ENCODE peak calls at places on chromosomes 2 and 18, in eight cellular contexts. One of them, this sample, is unnamed.

GRCh38 chr2:172098650-172099471 is 3.8 kb downstream of the DLX2 start:
- DNase-seq in SK-N-SH: peak
- DNase-seq in HCT116: no peak
- DNase-seq in GM12878: no peak
- DNase-seq in endothelial cell of umbilical vein: peak
- DNase-seq in K562: peak
- DNase-seq in H1: peak
- DNase-seq in HepG2: peak
- DNase-seq in this sample: no peak

GRCh38 chr18:57084331-57085298 is 62.3 kb upstream of the BOD1L2 start:
- DNase-seq in endothelial cell of umbilical vein: no peak
- DNase-seq in K562: no peak
- DNase-seq in H1: no peak
- DNase-seq in GM12878: peak
- DNase-seq in SK-N-SH: no peak
- DNase-seq in HepG2: no peak
- DNase-seq in HCT116: no peak
- DNase-seq in this sample: no peak

GRCh38 chr2:233384811-233385488 is 30.7 kb downstream of the DGKD start:
- DNase-seq in endothelial cell of umbilical vein: no peak
- DNase-seq in HepG2: no peak
- DNase-seq in SK-N-SH: no peak
- DNase-seq in K562: no peak
- DNase-seq in HCT116: no peak
- DNase-seq in H1: no peak
- DNase-seq in GM12878: no peak
- DNase-seq in this sample: no peak

GRCh38 chr2:47226124-47227040 is 71.3 kb upstream of the STPG4 start:
- DNase-seq in SK-N-SH: no peak
- DNase-seq in HepG2: peak
- DNase-seq in H1: no peak
- DNase-seq in GM12878: no peak
- DNase-seq in K562: peak
- DNase-seq in HCT116: no peak
- DNase-seq in endothelial cell of umbilical vein: no peak
- DNase-seq in this sample: no peak

GRCh38 chr18:62863629-62864028 is 148.3 kb downstream of the PHLPP1 start:
- DNase-seq in H1: no peak
- DNase-seq in SK-N-SH: no peak
- DNase-seq in HCT116: peak
- DNase-seq in GM12878: no peak
- DNase-seq in K562: peak
- DNase-seq in endothelial cell of umbilical vein: peak
- DNase-seq in HepG2: no peak
- DNase-seq in this sample: no peak

GRCh38 chr18:67463829-67464228 is 52.7 kb downstream of the DSEL start:
- DNase-seq in GM12878: no peak
- DNase-seq in HCT116: no peak
- DNase-seq in HepG2: no peak
- DNase-seq in SK-N-SH: no peak
- DNase-seq in H1: peak
- DNase-seq in K562: no peak
- DNase-seq in endothelial cell of umbilical vein: peak
- DNase-seq in this sample: no peak

GRCh38 chr2:210360412-210360811 is 45.4 kb upstream of the MYL1 start:
- DNase-seq in K562: no peak
- DNase-seq in HCT116: no peak
- DNase-seq in GM12878: no peak
- DNase-seq in HepG2: no peak
- DNase-seq in endothelial cell of umbilical vein: no peak
- DNase-seq in H1: no peak
- DNase-seq in SK-N-SH: no peak
- DNase-seq in this sample: no peak

GRCh38 chr2:172282944-172283343 is 144.4 kb upstream of the ITGA6 start:
- DNase-seq in endothelial cell of umbilical vein: peak
- DNase-seq in HCT116: no peak
- DNase-seq in K562: no peak
- DNase-seq in H1: no peak
- DNase-seq in SK-N-SH: no peak
- DNase-seq in GM12878: no peak
- DNase-seq in HepG2: no peak
- DNase-seq in this sample: no peak

GRCh38 chr2:53768233-53768542 is 584 bp downstream of the CHAC2 start:
- DNase-seq in HCT116: no peak
- DNase-seq in SK-N-SH: no peak
- DNase-seq in H1: no peak
- DNase-seq in HepG2: no peak
- DNase-seq in endothelial cell of umbilical vein: no peak
- DNase-seq in GM12878: no peak
- DNase-seq in K562: peak
- DNase-seq in this sample: no peak

DNA sequence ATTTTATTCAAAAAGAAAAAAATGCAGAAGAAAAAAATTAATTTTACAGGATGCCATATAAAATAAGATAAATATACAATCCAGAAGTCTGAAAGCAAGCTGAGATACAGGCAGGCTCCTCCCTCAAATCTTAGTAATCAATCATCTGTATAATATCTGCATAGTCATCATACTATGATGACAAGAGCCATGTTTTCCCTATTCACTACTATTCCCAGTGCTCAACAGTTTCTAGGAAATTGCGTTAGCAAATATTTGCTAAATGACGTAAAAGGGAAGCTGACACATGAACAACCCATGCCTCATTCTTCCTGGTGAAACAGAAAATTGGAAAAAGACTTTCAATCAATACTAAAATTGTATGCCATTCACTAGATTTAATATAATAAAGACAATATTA is 793.2 kb downstream of the SUCLG1 start:
- DNase-seq in endothelial cell of umbilical vein: peak
- DNase-seq in HCT116: no peak
- DNase-seq in SK-N-SH: no peak
- DNase-seq in GM12878: no peak
- DNase-seq in HepG2: peak
- DNase-seq in H1: no peak
- DNase-seq in K562: no peak
- DNase-seq in this sample: no peak
- H3K27ac ChIP-seq in endothelial cell of umbilical vein: peak
- H3K27ac ChIP-seq in HCT116: no peak
- H3K27ac ChIP-seq in SK-N-SH: no peak
- H3K27ac ChIP-seq in GM12878: no peak
- H3K27ac ChIP-seq in HepG2: no peak
- H3K27ac ChIP-seq in H1: no peak
- H3K27ac ChIP-seq in K562: no peak
- H3K27ac ChIP-seq in this sample: no peak

GRCh38 chr2:237732790-237733349 is 65.7 kb upstream of the RBM44 start:
- DNase-seq in SK-N-SH: peak
- DNase-seq in HepG2: no peak
- DNase-seq in GM12878: no peak
- DNase-seq in H1: no peak
- DNase-seq in HCT116: no peak
- DNase-seq in K562: peak
- DNase-seq in endothelial cell of umbilical vein: peak
- DNase-seq in this sample: no peak
- TF ChIP-seq POLR2AphosphoS5 in SK-N-SH: no peak
- TF ChIP-seq POLR2AphosphoS5 in HepG2: no peak
- TF ChIP-seq POLR2AphosphoS5 in GM12878: no peak
- TF ChIP-seq POLR2AphosphoS5 in H1: no peak
- TF ChIP-seq POLR2AphosphoS5 in HCT116: no peak
- TF ChIP-seq POLR2AphosphoS5 in K562: no peak
- TF ChIP-seq POLR2AphosphoS5 in endothelial cell of umbilical vein: no peak
- TF ChIP-seq POLR2AphosphoS5 in this sample: no peak

GRCh38 chr2:45470531-45470930 is 140.5 kb downstream of the SRBD1 start:
- DNase-seq in H1: no peak
- DNase-seq in HepG2: no peak
- DNase-seq in K562: no peak
- DNase-seq in HCT116: no peak
- DNase-seq in endothelial cell of umbilical vein: no peak
- DNase-seq in SK-N-SH: no peak
- DNase-seq in GM12878: no peak
- DNase-seq in this sample: no peak
- H3K9ac ChIP-seq in H1: no peak
- H3K9ac ChIP-seq in HepG2: no peak
- H3K9ac ChIP-seq in K562: no peak
- H3K9ac ChIP-seq in HCT116: no peak
- H3K9ac ChIP-seq in endothelial cell of umbilical vein: no peak
- H3K9ac ChIP-seq in SK-N-SH: no peak
- H3K9ac ChIP-seq in GM12878: no peak
- H3K9ac ChIP-seq in this sample: no peak

GRCh38 chr2:167784071-167784400 is 463.4 kb downstream of the STK39 start:
- DNase-seq in HepG2: no peak
- DNase-seq in endothelial cell of umbilical vein: no peak
- DNase-seq in HCT116: no peak
- DNase-seq in GM12878: no peak
- DNase-seq in H1: no peak
- DNase-seq in K562: no peak
- DNase-seq in SK-N-SH: no peak
- DNase-seq in this sample: no peak
- H3K27ac ChIP-seq in HepG2: no peak
- H3K27ac ChIP-seq in endothelial cell of umbilical vein: no peak
- H3K27ac ChIP-seq in HCT116: no peak
- H3K27ac ChIP-seq in GM12878: no peak
- H3K27ac ChIP-seq in H1: peak
- H3K27ac ChIP-seq in K562: no peak
- H3K27ac ChIP-seq in SK-N-SH: no peak
- H3K27ac ChIP-seq in this sample: no peak

GRCh38 chr2:60832621-60833020 is 48.8 kb upstream of the REL start:
- DNase-seq in H1: no peak
- DNase-seq in GM12878: no peak
- DNase-seq in HCT116: no peak
- DNase-seq in HepG2: no peak
- DNase-seq in endothelial cell of umbilical vein: no peak
- DNase-seq in K562: no peak
- DNase-seq in SK-N-SH: no peak
- DNase-seq in this sample: no peak
- TF ChIP-seq POLR2AphosphoS5 in H1: no peak
- TF ChIP-seq POLR2AphosphoS5 in GM12878: no peak
- TF ChIP-seq POLR2AphosphoS5 in HCT116: no peak
- TF ChIP-seq POLR2AphosphoS5 in HepG2: no peak
- TF ChIP-seq POLR2AphosphoS5 in endothelial cell of umbilical vein: no peak
- TF ChIP-seq POLR2AphosphoS5 in K562: no peak
- TF ChIP-seq POLR2AphosphoS5 in SK-N-SH: no peak
- TF ChIP-seq POLR2AphosphoS5 in this sample: no peak

GRCh38 chr18:8937112-8937641 is 165.3 kb upstream of the NDUFV2 start:
- DNase-seq in HCT116: no peak
- DNase-seq in H1: no peak
- DNase-seq in HepG2: no peak
- DNase-seq in SK-N-SH: no peak
- DNase-seq in K562: no peak
- DNase-seq in GM12878: no peak
- DNase-seq in endothelial cell of umbilical vein: no peak
- DNase-seq in this sample: no peak
- H3K9ac ChIP-seq in HCT116: no peak
- H3K9ac ChIP-seq in H1: peak
- H3K9ac ChIP-seq in HepG2: no peak
- H3K9ac ChIP-seq in SK-N-SH: no peak
- H3K9ac ChIP-seq in K562: no peak
- H3K9ac ChIP-seq in GM12878: no peak
- H3K9ac ChIP-seq in endothelial cell of umbilical vein: no peak
- H3K9ac ChIP-seq in this sample: no peak

GRCh38 chr18:42765225-42765624 is 350.3 kb downstream of the RIT2 start:
- DNase-seq in H1: no peak
- DNase-seq in GM12878: no peak
- DNase-seq in SK-N-SH: no peak
- DNase-seq in K562: no peak
- DNase-seq in HepG2: no peak
- DNase-seq in HCT116: no peak
- DNase-seq in endothelial cell of umbilical vein: no peak
- DNase-seq in this sample: no peak
- H3K27ac ChIP-seq in H1: no peak
- H3K27ac ChIP-seq in GM12878: no peak
- H3K27ac ChIP-seq in SK-N-SH: no peak
- H3K27ac ChIP-seq in K562: no peak
- H3K27ac ChIP-seq in HepG2: no peak
- H3K27ac ChIP-seq in HCT116: no peak
- H3K27ac ChIP-seq in endothelial cell of umbilical vein: no peak
- H3K27ac ChIP-seq in this sample: no peak

GRCh38 chr2:99662761-99663341 is 173.0 kb upstream of the REV1 start:
- DNase-seq in H1: no peak
- DNase-seq in endothelial cell of umbilical vein: no peak
- DNase-seq in HepG2: no peak
- DNase-seq in GM12878: no peak
- DNase-seq in HCT116: no peak
- DNase-seq in K562: no peak
- DNase-seq in SK-N-SH: no peak
- DNase-seq in this sample: no peak
- TF ChIP-seq POLR2AphosphoS5 in H1: no peak
- TF ChIP-seq POLR2AphosphoS5 in endothelial cell of umbilical vein: no peak
- TF ChIP-seq POLR2AphosphoS5 in HepG2: no peak
- TF ChIP-seq POLR2AphosphoS5 in GM12878: no peak
- TF ChIP-seq POLR2AphosphoS5 in HCT116: no peak
- TF ChIP-seq POLR2AphosphoS5 in K562: no peak
- TF ChIP-seq POLR2AphosphoS5 in SK-N-SH: no peak
- TF ChIP-seq POLR2AphosphoS5 in this sample: no peak

DNA sequence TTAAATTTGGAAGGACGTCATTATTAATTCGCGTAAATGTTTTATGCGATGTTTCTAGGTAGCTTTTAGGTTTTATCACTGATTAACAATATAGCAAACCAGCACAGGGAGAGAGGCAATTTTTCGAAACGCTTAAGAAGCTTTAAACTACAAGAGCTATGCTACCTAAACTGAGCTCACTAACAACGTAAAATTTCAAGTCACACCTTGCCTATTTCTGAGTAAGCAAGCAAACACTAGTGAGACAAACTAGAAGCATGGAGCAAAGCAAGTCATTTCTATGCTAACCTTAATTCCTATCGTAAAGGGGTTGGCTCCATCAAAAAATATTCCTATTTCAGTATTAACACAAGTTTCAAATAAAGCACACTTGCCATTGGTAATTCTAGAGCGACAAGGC is 1.2 kb downstream of the ITSN2 start:
- DNase-seq in GM12878: no peak
- DNase-seq in HepG2: no peak
- DNase-seq in K562: no peak
- DNase-seq in endothelial cell of umbilical vein: peak
- DNase-seq in SK-N-SH: no peak
- DNase-seq in H1: no peak
- DNase-seq in HCT116: no peak
- DNase-seq in this sample: no peak
- H3K9ac ChIP-seq in GM12878: peak
- H3K9ac ChIP-seq in HepG2: peak
- H3K9ac ChIP-seq in K562: peak
- H3K9ac ChIP-seq in endothelial cell of umbilical vein: peak
- H3K9ac ChIP-seq in SK-N-SH: peak
- H3K9ac ChIP-seq in H1: no peak
- H3K9ac ChIP-seq in HCT116: peak
- H3K9ac ChIP-seq in this sample: no peak

This sample was measured in SK-N-MC.